ENCODE peak calls at places on chromosomes 6 and 20, in seven cellular contexts. One of them, this sample, is unnamed.

GRCh38 chr20:57500235-57500634 is 24.7 kb downstream of the CTCFL start:
- DNase-seq in lower leg skin: no peak
- DNase-seq in A549: no peak
- DNase-seq in neural crest cell: no peak
- DNase-seq in Caco-2: no peak
- DNase-seq in left ventricle myocardium inferior: no peak
- DNase-seq in BJ: no peak
- DNase-seq in this sample: no peak

GRCh38 chr6:4667591-4667990 is 108.6 kb upstream of the CDYL start:
- DNase-seq in lower leg skin: no peak
- DNase-seq in A549: no peak
- DNase-seq in neural crest cell: no peak
- DNase-seq in Caco-2: no peak
- DNase-seq in left ventricle myocardium inferior: no peak
- DNase-seq in BJ: no peak
- DNase-seq in this sample: no peak

GRCh38 chr6:53928641-53929339 is 134.0 kb downstream of the LRRC1 start:
- DNase-seq in lower leg skin: no peak
- DNase-seq in A549: no peak
- DNase-seq in neural crest cell: no peak
- DNase-seq in Caco-2: no peak
- DNase-seq in left ventricle myocardium inferior: no peak
- DNase-seq in BJ: no peak
- DNase-seq in this sample: no peak

GRCh38 chr20:53751394-53752368 is 158.0 kb upstream of the ZNF217 start:
- DNase-seq in lower leg skin: no peak
- DNase-seq in A549: peak
- DNase-seq in neural crest cell: no peak
- DNase-seq in Caco-2: no peak
- DNase-seq in left ventricle myocardium inferior: no peak
- DNase-seq in BJ: no peak
- DNase-seq in this sample: no peak

GRCh38 chr6:132499757-132500156 is 13.2 kb downstream of the STX7 start:
- DNase-seq in lower leg skin: no peak
- DNase-seq in A549: no peak
- DNase-seq in neural crest cell: no peak
- DNase-seq in Caco-2: no peak
- DNase-seq in left ventricle myocardium inferior: no peak
- DNase-seq in BJ: no peak
- DNase-seq in this sample: no peak

GRCh38 chr6:169266746-169267629 is 13.3 kb upstream of the THBS2 start:
- DNase-seq in lower leg skin: peak
- DNase-seq in A549: no peak
- DNase-seq in neural crest cell: no peak
- DNase-seq in Caco-2: no peak
- DNase-seq in left ventricle myocardium inferior: no peak
- DNase-seq in BJ: peak
- DNase-seq in this sample: no peak

GRCh38 chr6:44674226-44675155 is 287.0 kb downstream of the CDC5L start:
- DNase-seq in lower leg skin: no peak
- DNase-seq in A549: no peak
- DNase-seq in neural crest cell: no peak
- DNase-seq in Caco-2: no peak
- DNase-seq in left ventricle myocardium inferior: no peak
- DNase-seq in BJ: no peak
- DNase-seq in this sample: no peak

GRCh38 chr6:166512567-166512966 is 73.9 kb downstream of the RAMACL start:
- DNase-seq in lower leg skin: no peak
- DNase-seq in A549: no peak
- DNase-seq in neural crest cell: no peak
- DNase-seq in Caco-2: no peak
- DNase-seq in left ventricle myocardium inferior: no peak
- DNase-seq in BJ: no peak
- DNase-seq in this sample: no peak

GRCh38 chr20:36092424-36093024 is 62.0 kb upstream of the EPB41L1 start:
- DNase-seq in lower leg skin: no peak
- DNase-seq in A549: peak
- DNase-seq in neural crest cell: peak
- DNase-seq in Caco-2: peak
- DNase-seq in left ventricle myocardium inferior: peak
- DNase-seq in BJ: no peak
- DNase-seq in this sample: peak

GRCh38 chr6:121890307-121890910 is 455.0 kb downstream of the GJA1 start:
- DNase-seq in lower leg skin: no peak
- DNase-seq in A549: no peak
- DNase-seq in neural crest cell: no peak
- DNase-seq in Caco-2: no peak
- DNase-seq in left ventricle myocardium inferior: no peak
- DNase-seq in BJ: no peak
- DNase-seq in this sample: no peak

GRCh38 chr6:11712760-11713159 is 65.8 kb downstream of the ADTRP start:
- DNase-seq in lower leg skin: peak
- DNase-seq in A549: no peak
- DNase-seq in neural crest cell: no peak
- DNase-seq in Caco-2: no peak
- DNase-seq in left ventricle myocardium inferior: no peak
- DNase-seq in BJ: no peak
- DNase-seq in this sample: no peak

GRCh38 chr20:17334866-17335412 is 108.1 kb downstream of the PCSK2 start:
- DNase-seq in lower leg skin: no peak
- DNase-seq in A549: no peak
- DNase-seq in neural crest cell: no peak
- DNase-seq in Caco-2: no peak
- DNase-seq in left ventricle myocardium inferior: no peak
- DNase-seq in BJ: no peak
- DNase-seq in this sample: no peak

GRCh38 chr6:60867548-60867947 is 1418.5 kb downstream of the KHDRBS2 start:
- DNase-seq in lower leg skin: no peak
- DNase-seq in A549: no peak
- DNase-seq in neural crest cell: no peak
- DNase-seq in Caco-2: no peak
- DNase-seq in left ventricle myocardium inferior: no peak
- DNase-seq in BJ: no peak
- DNase-seq in this sample: no peak

GRCh38 chr6:81241126-81241525 is 511.4 kb downstream of the TENT5A start:
- DNase-seq in lower leg skin: no peak
- DNase-seq in A549: no peak
- DNase-seq in neural crest cell: no peak
- DNase-seq in Caco-2: no peak
- DNase-seq in left ventricle myocardium inferior: no peak
- DNase-seq in BJ: peak
- DNase-seq in this sample: no peak

GRCh38 chr6:137269347-137269746 is 50.2 kb upstream of the IFNGR1 start:
- DNase-seq in lower leg skin: no peak
- DNase-seq in A549: no peak
- DNase-seq in neural crest cell: no peak
- DNase-seq in Caco-2: no peak
- DNase-seq in left ventricle myocardium inferior: no peak
- DNase-seq in BJ: no peak
- DNase-seq in this sample: no peak

GRCh38 chr20:44526129-44526528 is 4.3 kb upstream of the SERINC3 start:
- DNase-seq in lower leg skin: no peak
- DNase-seq in A549: peak
- DNase-seq in neural crest cell: no peak
- DNase-seq in Caco-2: peak
- DNase-seq in left ventricle myocardium inferior: no peak
- DNase-seq in BJ: no peak
- DNase-seq in this sample: no peak

GRCh38 chr20:44523746-44524145 is 1.9 kb upstream of the SERINC3 start:
- DNase-seq in lower leg skin: no peak
- DNase-seq in A549: no peak
- DNase-seq in neural crest cell: no peak
- DNase-seq in Caco-2: peak
- DNase-seq in left ventricle myocardium inferior: no peak
- DNase-seq in BJ: no peak
- DNase-seq in this sample: no peak

GRCh38 chr20:44517454-44517853 is 4.4 kb downstream of the SERINC3 start:
- DNase-seq in lower leg skin: no peak
- DNase-seq in A549: no peak
- DNase-seq in neural crest cell: no peak
- DNase-seq in Caco-2: peak
- DNase-seq in left ventricle myocardium inferior: no peak
- DNase-seq in BJ: no peak
- DNase-seq in this sample: no peak

GRCh38 chr20:44522841-44523240 is 971 bp upstream of the SERINC3 start:
- DNase-seq in lower leg skin: no peak
- DNase-seq in A549: no peak
- DNase-seq in neural crest cell: no peak
- DNase-seq in Caco-2: no peak
- DNase-seq in left ventricle myocardium inferior: no peak
- DNase-seq in BJ: no peak
- DNase-seq in this sample: no peak

GRCh38 chr20:44521484-44522481 is at the start of gene SERINC3:
- DNase-seq in lower leg skin: peak
- DNase-seq in A549: peak
- DNase-seq in neural crest cell: peak
- DNase-seq in Caco-2: peak
- DNase-seq in left ventricle myocardium inferior: peak
- DNase-seq in BJ: peak
- DNase-seq in this sample: peak
- TF ChIP-seq CTCF in lower leg skin: no peak
- TF ChIP-seq CTCF in A549: peak
- TF ChIP-seq CTCF in neural crest cell: no peak
- TF ChIP-seq CTCF in Caco-2: peak
- TF ChIP-seq CTCF in left ventricle myocardium inferior: no peak
- TF ChIP-seq CTCF in BJ: no peak
- TF ChIP-seq CTCF in this sample: no peak

GRCh38 chr6:151233731-151234130 is 6.0 kb upstream of the AKAP12 start:
- DNase-seq in lower leg skin: no peak
- DNase-seq in A549: no peak
- DNase-seq in neural crest cell: no peak
- DNase-seq in Caco-2: no peak
- DNase-seq in left ventricle myocardium inferior: no peak
- DNase-seq in BJ: no peak
- DNase-seq in this sample: no peak
- TF ChIP-seq CTCF in lower leg skin: no peak
- TF ChIP-seq CTCF in A549: no peak
- TF ChIP-seq CTCF in neural crest cell: no peak
- TF ChIP-seq CTCF in Caco-2: no peak
- TF ChIP-seq CTCF in left ventricle myocardium inferior: no peak
- TF ChIP-seq CTCF in BJ: no peak
- TF ChIP-seq CTCF in this sample: no peak

DNA sequence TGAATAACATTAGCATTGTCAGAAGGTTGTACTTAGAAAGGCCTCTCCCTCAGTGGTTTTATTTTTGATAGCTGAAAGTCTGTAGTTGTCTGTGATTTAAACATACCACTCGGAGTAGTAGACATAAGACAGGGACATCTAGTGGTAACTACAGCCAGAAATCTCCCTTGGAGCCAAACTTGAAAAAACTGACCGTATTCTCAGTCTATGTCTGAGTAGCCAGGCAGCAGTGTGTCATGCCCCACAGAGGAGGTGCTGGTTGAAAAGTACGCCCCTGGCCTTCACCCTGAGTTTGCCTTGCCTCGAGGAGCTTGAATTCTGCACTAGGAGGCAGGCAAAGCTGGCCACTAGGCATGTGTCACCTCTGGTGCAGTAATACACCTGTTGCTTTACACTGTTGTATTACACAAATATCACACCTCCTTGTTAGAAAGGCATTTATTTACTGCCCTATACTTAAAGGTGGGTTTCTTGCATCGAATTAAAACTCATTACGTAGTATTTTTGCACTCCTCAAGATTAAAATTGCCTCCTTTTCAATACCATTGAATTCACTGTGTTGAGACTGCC is 20.8 kb downstream of the ZBTB2 start:
- DNase-seq in lower leg skin: no peak
- DNase-seq in A549: peak
- DNase-seq in neural crest cell: no peak
- DNase-seq in Caco-2: no peak
- DNase-seq in left ventricle myocardium inferior: no peak
- DNase-seq in BJ: no peak
- DNase-seq in this sample: no peak
- TF ChIP-seq CTCF in lower leg skin: no peak
- TF ChIP-seq CTCF in A549: peak
- TF ChIP-seq CTCF in neural crest cell: peak
- TF ChIP-seq CTCF in Caco-2: no peak
- TF ChIP-seq CTCF in left ventricle myocardium inferior: peak
- TF ChIP-seq CTCF in BJ: peak
- TF ChIP-seq CTCF in this sample: no peak

GRCh38 chr20:4684837-4685413 is 36.8 kb upstream of the PRND start:
- DNase-seq in lower leg skin: no peak
- DNase-seq in A549: peak
- DNase-seq in neural crest cell: no peak
- DNase-seq in Caco-2: no peak
- DNase-seq in left ventricle myocardium inferior: no peak
- DNase-seq in BJ: no peak
- DNase-seq in this sample: no peak
- TF ChIP-seq CTCF in lower leg skin: no peak
- TF ChIP-seq CTCF in A549: no peak
- TF ChIP-seq CTCF in neural crest cell: no peak
- TF ChIP-seq CTCF in Caco-2: no peak
- TF ChIP-seq CTCF in left ventricle myocardium inferior: no peak
- TF ChIP-seq CTCF in BJ: no peak
- TF ChIP-seq CTCF in this sample: no peak

DNA sequence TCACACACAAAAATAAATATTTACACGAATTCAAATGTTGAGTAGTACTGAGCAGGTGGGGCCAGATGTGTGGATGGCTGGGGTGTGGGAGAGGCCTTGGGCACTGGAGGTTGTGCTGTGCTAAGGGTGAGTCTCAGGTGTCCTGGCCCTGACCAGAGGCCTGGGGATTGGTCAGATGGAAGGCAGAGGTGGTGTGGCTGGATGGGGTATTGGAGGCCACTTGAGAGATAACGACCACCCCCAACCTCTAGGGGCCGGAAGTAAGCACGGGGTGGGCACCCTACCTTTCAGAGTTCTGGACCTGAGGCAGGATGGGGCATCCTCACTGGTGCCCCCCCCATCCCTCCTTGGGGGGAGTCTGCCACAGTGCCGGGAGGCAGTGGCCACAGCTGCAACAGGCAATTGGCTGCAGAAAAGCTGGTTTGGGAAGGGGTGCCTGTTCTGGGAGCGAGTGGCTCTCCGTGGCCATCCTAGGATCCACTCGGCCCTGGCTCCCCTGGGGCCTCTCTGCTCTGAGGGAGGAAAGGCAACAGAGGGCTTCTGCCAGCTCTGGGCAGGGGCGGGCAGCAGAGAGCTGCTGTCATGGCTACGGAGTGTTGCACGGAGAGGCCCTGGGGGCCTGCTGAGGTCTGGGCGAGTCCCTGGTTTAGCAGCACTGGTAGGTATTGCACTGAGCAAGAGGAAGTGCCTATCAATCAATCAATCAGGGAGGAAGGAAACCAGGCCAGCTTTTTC is 87.6 kb downstream of the ASXL1 start:
- DNase-seq in lower leg skin: no peak
- DNase-seq in A549: no peak
- DNase-seq in neural crest cell: no peak
- DNase-seq in Caco-2: peak
- DNase-seq in left ventricle myocardium inferior: no peak
- DNase-seq in BJ: no peak
- DNase-seq in this sample: no peak
- TF ChIP-seq CTCF in lower leg skin: no peak
- TF ChIP-seq CTCF in A549: no peak
- TF ChIP-seq CTCF in neural crest cell: no peak
- TF ChIP-seq CTCF in Caco-2: no peak
- TF ChIP-seq CTCF in left ventricle myocardium inferior: no peak
- TF ChIP-seq CTCF in BJ: no peak
- TF ChIP-seq CTCF in this sample: no peak

GRCh38 chr6:147508871-147509608 is 550 bp downstream of the SAMD5 start:
- DNase-seq in lower leg skin: no peak
- DNase-seq in A549: peak
- DNase-seq in neural crest cell: peak
- DNase-seq in Caco-2: no peak
- DNase-seq in left ventricle myocardium inferior: peak
- DNase-seq in BJ: no peak
- DNase-seq in this sample: peak
- TF ChIP-seq CTCF in lower leg skin: no peak
- TF ChIP-seq CTCF in A549: peak
- TF ChIP-seq CTCF in neural crest cell: peak
- TF ChIP-seq CTCF in Caco-2: peak
- TF ChIP-seq CTCF in left ventricle myocardium inferior: peak
- TF ChIP-seq CTCF in BJ: no peak
- TF ChIP-seq CTCF in this sample: no peak

GRCh38 chr6:10621847-10622246 is 72.6 kb downstream of the C6orf52 start:
- DNase-seq in lower leg skin: no peak
- DNase-seq in A549: no peak
- DNase-seq in neural crest cell: no peak
- DNase-seq in Caco-2: no peak
- DNase-seq in left ventricle myocardium inferior: no peak
- DNase-seq in BJ: no peak
- DNase-seq in this sample: no peak
- TF ChIP-seq CTCF in lower leg skin: no peak
- TF ChIP-seq CTCF in A549: no peak
- TF ChIP-seq CTCF in neural crest cell: no peak
- TF ChIP-seq CTCF in Caco-2: no peak
- TF ChIP-seq CTCF in left ventricle myocardium inferior: no peak
- TF ChIP-seq CTCF in BJ: no peak
- TF ChIP-seq CTCF in this sample: no peak

This sample was measured in nephron progenitor cell.